ENCODE peak calls at places on chromosomes 4 and X, in ten cellular contexts. V is aorta, U is fibroblast of lung, G is mesendoderm, F is cardiac muscle cell, Q is H9, B is small intestine, T is lung, R is stomach, Z is neuronal stem cell. M is an unnamed sample.

GRCh38 chr4:12041828-12042227 is 613.1 kb upstream of the HS3ST1 start:
- DNase-seq in V (no peak), U (no peak), G (peak), F (peak), Q (no peak), B (peak), T (no peak), R (no peak), Z (no peak), M (no peak)

GRCh38 chr4:159142254-159142653 is 39.4 kb downstream of the RAPGEF2 start:
- DNase-seq in V (no peak), U (peak), G (no peak), F (peak), Q (no peak), B (no peak), T (no peak), R (no peak), Z (no peak), M (no peak)

GRCh38 chrX:27626066-27626465 is 35.9 kb downstream of the DCAF8L2 start:
- DNase-seq in V (no peak), U (no peak), G (no peak), F (no peak), Q (no peak), B (no peak), T (no peak), R (no peak), Z (no peak), M (no peak)

GRCh38 chrX:30935985-30936384 is 46.9 kb upstream of the TAB3 start:
- DNase-seq in V (peak), U (peak), G (peak), F (peak), Q (peak), B (peak), T (no peak), R (peak), Z (no peak), M (no peak)

GRCh38 chr4:127809173-127809800 is 27.2 kb downstream of the HSPA4L start:
- DNase-seq in V (no peak), U (peak), G (peak), F (peak), Q (no peak), B (no peak), T (no peak), R (no peak), Z (no peak), M (no peak)

GRCh38 chrX:41384041-41384705 is 50.2 kb downstream of the DDX3X start:
- DNase-seq in V (peak), U (peak), G (peak), F (peak), Q (no peak), B (peak), T (peak), R (peak), Z (no peak), M (peak)

GRCh38 chrX:150813922-150814321 is 84.5 kb downstream of the CD99L2 start:
- DNase-seq in V (no peak), U (no peak), G (no peak), F (no peak), Q (no peak), B (no peak), T (no peak), R (no peak), Z (no peak), M (no peak)

GRCh38 chr4:73603307-73603710 is 16.9 kb downstream of the RASSF6 start:
- DNase-seq in V (no peak), U (peak), G (no peak), F (peak), Q (no peak), B (peak), T (no peak), R (peak), Z (no peak), M (no peak)

GRCh38 chr4:27666943-27667342 is 806.3 kb downstream of the STIM2 start:
- DNase-seq in V (no peak), U (no peak), G (peak), F (no peak), Q (peak), B (no peak), T (no peak), R (no peak), Z (no peak), M (no peak)

GRCh38 chr4:73729534-73730165 is 10.7 kb upstream of the CXCL8 start:
- DNase-seq in V (peak), U (peak), G (peak), F (peak), Q (peak), B (peak), T (peak), R (peak), Z (peak), M (peak)

GRCh38 chr4:152209772-152210493 is 326.0 kb downstream of the FBXW7 start:
- DNase-seq in V (no peak), U (peak), G (peak), F (no peak), Q (no peak), B (no peak), T (no peak), R (no peak), Z (no peak), M (no peak)

GRCh38 chrX:48927736-48928382 is 9.0 kb upstream of the PIM2 start:
- DNase-seq in V (peak), U (no peak), G (peak), F (no peak), Q (peak), B (no peak), T (no peak), R (no peak), Z (no peak), M (no peak)

GRCh38 chr4:15003441-15003890 is 1.2 kb downstream of the CPEB2 start:
- DNase-seq in V (peak), U (peak), G (peak), F (peak), Q (peak), B (peak), T (peak), R (peak), Z (peak), M (peak)

GRCh38 chr4:137994858-137995257 is 247.3 kb downstream of the SLC7A11 start:
- DNase-seq in V (no peak), U (peak), G (no peak), F (no peak), Q (no peak), B (no peak), T (no peak), R (no peak), Z (no peak), M (no peak)

GRCh38 chrX:17547658-17548057 is 172.7 kb downstream of the NHS start:
- DNase-seq in V (peak), U (peak), G (no peak), F (peak), Q (no peak), B (peak), T (peak), R (peak), Z (no peak), M (peak)

GRCh38 chr4:2388430-2389182 is 29.8 kb downstream of the ZFYVE28 start:
- DNase-seq in V (no peak), U (no peak), G (no peak), F (peak), Q (no peak), B (no peak), T (no peak), R (no peak), Z (no peak), M (no peak)

GRCh38 chrX:121496966-121497365 is 449.6 kb downstream of the GLUD2 start:
- DNase-seq in V (no peak), U (peak), G (no peak), F (no peak), Q (no peak), B (no peak), T (no peak), R (no peak), Z (no peak), M (no peak)

GRCh38 chrX:150547511-150548115 is 20.8 kb upstream of the MTM1 start:
- DNase-seq in V (peak), U (peak), G (peak), F (peak), Q (peak), B (peak), T (peak), R (peak), Z (no peak), M (no peak)

GRCh38 chrX:149006235-149006634 is 498.9 kb downstream of the IDS start:
- DNase-seq in V (no peak), U (no peak), G (no peak), F (no peak), Q (no peak), B (no peak), T (no peak), R (no peak), Z (no peak), M (no peak)

GRCh38 chrX:42530027-42530426 is 247.9 kb downstream of the PPP1R2C start:
- DNase-seq in V (no peak), U (peak), G (peak), F (peak), Q (no peak), B (peak), T (no peak), R (no peak), Z (no peak), M (no peak)

GRCh38 chrX:38206542-38206941 is 14.1 kb downstream of the SRPX start:
- DNase-seq in V (no peak), U (no peak), G (no peak), F (no peak), Q (no peak), B (no peak), T (no peak), R (no peak), Z (no peak), M (no peak)

GRCh38 chrX:42220722-42221121 is 297.4 kb upstream of the CASK start:
- DNase-seq in V (no peak), U (no peak), G (no peak), F (no peak), Q (no peak), B (no peak), T (no peak), R (no peak), Z (no peak), M (no peak)

GRCh38 chr4:1375761-1376322 is 28.8 kb downstream of the UVSSA start:
- DNase-seq in V (peak), U (no peak), G (no peak), F (no peak), Q (no peak), B (no peak), T (no peak), R (no peak), Z (no peak), M (no peak)

GRCh38 chr4:170272959-170273358 is 183.2 kb upstream of the AADAT start:
- DNase-seq in V (no peak), U (no peak), G (no peak), F (no peak), Q (no peak), B (no peak), T (no peak), R (no peak), Z (no peak), M (no peak)

GRCh38 chr4:4269856-4270255 is 20.1 kb downstream of the LYAR start:
- DNase-seq in V (no peak), U (peak), G (no peak), F (peak), Q (no peak), B (no peak), T (peak), R (no peak), Z (no peak), M (peak)

GRCh38 chr4:145625677-145626622 is 6.8 kb downstream of the MMAA start:
- DNase-seq in V (no peak), U (no peak), G (no peak), F (no peak), Q (no peak), B (peak), T (no peak), R (no peak), Z (no peak), M (no peak)

GRCh38 chrX:72236841-72237240 is 2.0 kb downstream of the ERCC6L start:
- DNase-seq in V (no peak), U (peak), G (no peak), F (no peak), Q (no peak), B (no peak), T (no peak), R (no peak), Z (no peak), M (peak)

GRCh38 chr4:3415471-3416141 is 26.2 kb upstream of the HGFAC start:
- DNase-seq in V (peak), U (no peak), G (no peak), F (no peak), Q (peak), B (no peak), T (no peak), R (no peak), Z (no peak), M (no peak)

GRCh38 chr4:137253949-137254348 is 278.3 kb downstream of the PCDH18 start:
- DNase-seq in V (no peak), U (peak), G (no peak), F (no peak), Q (no peak), B (no peak), T (no peak), R (no peak), Z (no peak), M (no peak)

GRCh38 chr4:38489924-38490639 is 173.9 kb upstream of the KLF3 start:
- DNase-seq in V (no peak), U (peak), G (peak), F (peak), Q (peak), B (peak), T (no peak), R (peak), Z (no peak), M (no peak)

GRCh38 chr4:27010334-27010940 is 149.8 kb downstream of the STIM2 start:
- DNase-seq in V (peak), U (peak), G (peak), F (peak), Q (no peak), B (peak), T (peak), R (peak), Z (peak), M (peak)

GRCh38 chr4:149897784-149898183 is 82.1 kb upstream of the IQCM start:
- DNase-seq in V (no peak), U (peak), G (peak), F (peak), Q (no peak), B (peak), T (no peak), R (no peak), Z (no peak), M (no peak)

GRCh38 chr4:25377572-25377882 is 464 bp downstream of the ANAPC4 start:
- DNase-seq in V (no peak), U (no peak), G (no peak), F (no peak), Q (no peak), B (no peak), T (no peak), R (no peak), Z (no peak), M (no peak)

GRCh38 chr4:25378130-25378743 is 1.2 kb downstream of the ANAPC4 start:
- DNase-seq in V (no peak), U (no peak), G (no peak), F (no peak), Q (no peak), B (no peak), T (no peak), R (no peak), Z (no peak), M (no peak)

GRCh38 chr4:25379591-25379990 is 2.5 kb downstream of the ANAPC4 start:
- DNase-seq in V (no peak), U (no peak), G (no peak), F (no peak), Q (no peak), B (no peak), T (no peak), R (no peak), Z (no peak), M (no peak)

GRCh38 chr4:25376754-25377571 is at the start of gene ANAPC4:
- DNase-seq in V (peak), U (peak), G (peak), F (peak), Q (peak), B (peak), T (peak), R (peak), Z (peak), M (peak)
- H3K27ac ChIP-seq in V (no peak), U (peak), G (peak), F (no peak), Q (no peak), B (peak), T (peak), R (peak), Z (no peak), M (no peak)

GRCh38 chr4:47566566-47566965 is 81.5 kb downstream of the ATP10D start:
- DNase-seq in V (no peak), U (no peak), G (no peak), F (no peak), Q (no peak), B (no peak), T (no peak), R (no peak), Z (no peak), M (no peak)

GRCh38 chr4:47561331-47561730 is 76.3 kb downstream of the ATP10D start:
- DNase-seq in V (no peak), U (no peak), G (no peak), F (no peak), Q (no peak), B (peak), T (no peak), R (no peak), Z (no peak), M (no peak)

GRCh38 chr4:47557255-47557654 is 72.2 kb downstream of the ATP10D start:
- DNase-seq in V (no peak), U (no peak), G (no peak), F (no peak), Q (no peak), B (no peak), T (no peak), R (no peak), Z (no peak), M (no peak)

GRCh38 chr4:47566975-47567374 is 81.9 kb downstream of the ATP10D start:
- DNase-seq in V (no peak), U (no peak), G (no peak), F (no peak), Q (no peak), B (no peak), T (no peak), R (no peak), Z (no peak), M (no peak)

GRCh38 chr4:47562297-47562696 is 77.2 kb downstream of the ATP10D start:
- DNase-seq in V (no peak), U (peak), G (no peak), F (no peak), Q (no peak), B (no peak), T (no peak), R (no peak), Z (no peak), M (no peak)
- H3K27ac ChIP-seq in V (no peak), U (no peak), G (no peak), F (no peak), Q (no peak), B (no peak), T (no peak), R (no peak), Z (no peak), M (no peak)

DNA sequence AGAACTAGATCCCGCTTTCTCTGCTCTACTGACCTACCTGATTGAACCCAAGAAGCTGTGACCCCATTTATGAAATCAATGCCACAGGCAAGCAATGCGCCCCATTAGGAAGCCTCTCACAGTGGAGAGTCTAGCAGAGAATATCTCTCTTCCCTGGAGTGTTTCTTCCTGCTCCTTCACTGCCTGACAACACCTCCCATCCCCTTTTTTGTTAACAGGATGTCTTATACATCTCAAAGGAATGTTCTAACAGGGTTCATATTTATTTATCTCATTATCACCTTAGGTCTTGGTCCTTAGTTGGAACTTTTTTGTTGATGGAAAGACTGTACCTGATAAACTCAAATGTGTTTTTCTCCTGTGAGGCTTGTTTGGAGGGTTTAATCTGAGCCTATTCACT is 35.5 kb downstream of the SLIT2 start:
- DNase-seq in V (no peak), U (no peak), G (no peak), F (no peak), Q (no peak), B (no peak), T (no peak), R (no peak), Z (no peak), M (peak)
- H3K27ac ChIP-seq in V (no peak), U (no peak), G (no peak), F (no peak), Q (no peak), B (no peak), T (no peak), R (no peak), Z (no peak), M (no peak)

GRCh38 chr4:87046111-87046510 is 111.3 kb downstream of the AFF1 start:
- DNase-seq in V (no peak), U (peak), G (no peak), F (peak), Q (no peak), B (no peak), T (no peak), R (no peak), Z (no peak), M (no peak)
- H3K27ac ChIP-seq in V (peak), U (peak), G (no peak), F (peak), Q (no peak), B (no peak), T (peak), R (peak), Z (no peak), M (no peak)

DNA sequence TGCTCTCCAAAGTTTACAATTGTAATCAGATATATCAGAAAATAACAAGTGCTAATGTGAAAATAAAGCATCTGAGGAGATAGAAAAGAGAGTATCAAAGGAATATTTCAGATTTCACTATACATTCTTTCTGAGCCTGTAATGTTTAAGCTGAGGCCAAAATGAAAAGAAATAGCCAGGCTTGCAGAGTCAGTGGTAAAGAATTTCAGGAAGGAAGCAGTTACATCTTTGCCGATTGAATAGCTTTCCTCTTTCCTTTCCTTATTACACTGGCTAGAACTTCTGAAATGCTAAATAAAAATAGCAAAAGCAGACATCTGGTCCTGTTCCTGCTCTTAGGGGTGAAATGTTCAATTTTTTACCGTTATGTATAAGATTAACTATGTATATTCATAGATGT is 1441.6 kb upstream of the PCDH7 start:
- DNase-seq in V (no peak), U (peak), G (no peak), F (peak), Q (no peak), B (no peak), T (no peak), R (no peak), Z (no peak), M (no peak)
- H3K27ac ChIP-seq in V (no peak), U (no peak), G (no peak), F (no peak), Q (no peak), B (no peak), T (no peak), R (no peak), Z (no peak), M (no peak)

GRCh38 chr4:98284640-98285046 is 23.5 kb downstream of the RAP1GDS1 start:
- DNase-seq in V (no peak), U (peak), G (peak), F (no peak), Q (peak), B (no peak), T (no peak), R (no peak), Z (peak), M (no peak)
- H3K27ac ChIP-seq in V (no peak), U (no peak), G (no peak), F (peak), Q (peak), B (no peak), T (no peak), R (no peak), Z (peak), M (no peak)

DNA sequence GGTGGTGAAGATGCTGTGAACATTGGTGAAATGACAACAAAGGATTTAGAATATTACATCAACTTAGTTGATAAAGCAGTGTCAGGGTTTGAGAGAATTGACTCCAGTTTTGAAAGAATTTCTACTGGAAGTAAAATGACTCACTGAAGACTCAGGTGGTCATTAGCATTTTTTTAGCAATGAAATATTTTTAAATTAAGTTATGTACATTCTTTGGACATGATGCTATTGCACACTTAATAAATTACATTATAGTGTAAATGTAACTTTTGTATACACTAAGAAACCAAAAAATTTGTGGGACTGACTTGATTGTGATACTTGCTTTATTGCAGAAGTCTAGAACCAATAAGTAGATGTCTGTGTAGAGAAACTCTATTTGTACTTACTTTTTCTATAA is 57.0 kb downstream of the USO1 start:
- DNase-seq in V (no peak), U (peak), G (no peak), F (no peak), Q (no peak), B (no peak), T (no peak), R (no peak), Z (no peak), M (no peak)
- H3K27ac ChIP-seq in V (no peak), U (peak), G (no peak), F (no peak), Q (no peak), B (no peak), T (no peak), R (no peak), Z (no peak), M (no peak)

GRCh38 chrX:45351478-45351877 is 150.8 kb upstream of the DIPK2B start:
- DNase-seq in V (no peak), U (peak), G (no peak), F (peak), Q (no peak), B (no peak), T (no peak), R (no peak), Z (no peak), M (no peak)

GRCh38 chrX:45353462-45353861 is 152.8 kb upstream of the DIPK2B start:
- DNase-seq in V (no peak), U (peak), G (no peak), F (peak), Q (no peak), B (no peak), T (no peak), R (no peak), Z (no peak), M (no peak)

GRCh38 chrX:45358417-45358816 is 157.7 kb upstream of the DIPK2B start:
- DNase-seq in V (no peak), U (no peak), G (no peak), F (no peak), Q (no peak), B (peak), T (no peak), R (no peak), Z (no peak), M (no peak)

GRCh38 chrX:45347877-45348675 is 147.4 kb upstream of the DIPK2B start:
- DNase-seq in V (no peak), U (peak), G (no peak), F (no peak), Q (no peak), B (no peak), T (no peak), R (no peak), Z (no peak), M (no peak)

GRCh38 chrX:45352588-45352987 is 151.9 kb upstream of the DIPK2B start:
- DNase-seq in V (no peak), U (no peak), G (no peak), F (no peak), Q (no peak), B (no peak), T (no peak), R (no peak), Z (no peak), M (no peak)
- H3K27ac ChIP-seq in V (no peak), U (no peak), G (no peak), F (no peak), Q (no peak), B (no peak), T (no peak), R (no peak), Z (no peak), M (no peak)

M was measured in SJSA1.